ENCODE peak calls at places on chromosomes 2 and 18, in seven cellular contexts. N is amniotic stem cell; C is SW 1271; A is stimulated activated CD4-positive, alpha-beta T cell treated with anti-CD3 and anti-CD28 coated beads, Interleukin-4, amount 100 ng/mL, for 1 hour; H is stimulated activated naive CD8-positive, alpha-beta T cell treated with anti-CD3 and anti-CD28 coated beads, Interleukin-15, amount 100 ng/mL, for 72 hours; Z is mesenchymal stem cell; L is HFFc6. D is an unnamed sample.

GRCh38 chr2:104734937-104735586 is 118.9 kb upstream of the POU3F3 start:
- DNase-seq in L (no peak), N (no peak), Z (no peak), C (no peak), A (no peak), H (no peak), D (no peak)

GRCh38 chr18:48622911-48623431 is 84.1 kb downstream of the CTIF start:
- DNase-seq in Z (no peak), H (no peak), L (no peak), A (no peak), N (peak), C (peak), D (no peak)

GRCh38 chr18:77059294-77059916 is 73.2 kb downstream of the MBP start:
- DNase-seq in N (no peak), A (no peak), H (no peak), L (peak), C (peak), Z (peak), D (no peak)

GRCh38 chr2:47067788-47068407 is 87.2 kb downstream of the STPG4 start:
- DNase-seq in H (no peak), Z (no peak), N (no peak), A (no peak), C (no peak), L (no peak), D (no peak)

GRCh38 chr2:18009891-18010290 is 131.4 kb downstream of the KCNS3 start:
- DNase-seq in H (no peak), C (no peak), A (no peak), Z (no peak), N (no peak), L (no peak), D (no peak)

GRCh38 chr18:55416791-55417190 is 171.2 kb downstream of the TCF4 start:
- DNase-seq in L (no peak), C (no peak), H (no peak), A (no peak), Z (peak), N (no peak), D (no peak)

GRCh38 chr18:75592527-75592926 is 165.0 kb upstream of the SMIM21 start:
- DNase-seq in A (no peak), L (no peak), H (no peak), Z (no peak), N (no peak), C (no peak), D (no peak)

GRCh38 chr2:239531456-239532304 is 130.9 kb upstream of the HDAC4 start:
- DNase-seq in C (no peak), L (no peak), A (no peak), H (no peak), Z (no peak), N (no peak), D (no peak)

GRCh38 chr2:12287220-12287751 is 429.4 kb upstream of the TRIB2 start:
- DNase-seq in H (no peak), A (no peak), N (no peak), Z (peak), C (peak), L (peak), D (no peak)

D was measured in cardiac septum.